ENCODE peak calls at places on chromosomes 2 and 18, in eight cellular contexts. S, W, D, E, Y, H, N and B are unnamed samples.

GRCh38 chr18:35729971-35730668 is 148.6 kb downstream of the GALNT1 start:
- DNase-seq in E (no peak), H (no peak), W (no peak), S (no peak), Y (no peak), D (no peak), N (no peak), B (no peak)

GRCh38 chr18:69495338-69495737 is 94.7 kb downstream of the DOK6 start:
- DNase-seq in H (no peak), D (no peak), E (no peak), W (no peak), Y (no peak), S (no peak), N (no peak), B (no peak)

GRCh38 chr2:184137955-184138354 is 460.4 kb upstream of the ZNF804A start:
- DNase-seq in N (no peak), Y (no peak), S (peak; percentile 7), E (no peak), W (no peak), D (no peak), H (no peak), B (no peak)

GRCh38 chr2:77484026-77484425 is 38.1 kb downstream of the LRRTM4 start:
- DNase-seq in Y (peak; percentile 35), N (no peak), H (no peak), W (no peak), S (no peak), D (no peak), E (no peak), B (no peak)

GRCh38 chr2:219045937-219046550 is 4.7 kb upstream of the CFAP65 start:
- DNase-seq in D (no peak), W (no peak), S (no peak), E (no peak), Y (no peak), N (no peak), H (peak; percentile 51), B (peak; percentile 62)

GRCh38 chr2:237451582-237452469 is 35.2 kb upstream of the MLPH start:
- DNase-seq in D (no peak), Y (no peak), E (no peak), S (no peak), N (no peak), H (no peak), W (no peak), B (no peak)

GRCh38 chr2:11745613-11746375 is 638 bp upstream of the LPIN1 start:
- DNase-seq in S (peak; percentile 41), E (no peak), Y (no peak), W (no peak), D (no peak), N (no peak), H (no peak), B (no peak)

GRCh38 chr2:23541453-23542334 is 156.7 kb downstream of the KLHL29 start:
- DNase-seq in S (peak; percentile 30), W (no peak), D (no peak), E (no peak), Y (peak; percentile 89), N (no peak), H (no peak), B (peak; percentile 20)

GRCh38 chr2:38262514-38262871 is 114.6 kb downstream of the ATL2 start:
- DNase-seq in H (no peak), S (no peak), E (no peak), D (no peak), Y (no peak), N (no peak), W (no peak), B (no peak)